ENCODE peak calls at places on chromosomes 11 and 22, in five cellular contexts. One of them, this sample, is unnamed.

GRCh38 chr11:75802913-75803820 is 11.8 kb upstream of the UVRAG start:
- DNase-seq in naive thymus-derived CD4-positive, alpha-beta T cell: peak; percentile 54
- DNase-seq in mesendoderm: peak; percentile 74
- DNase-seq in heart left ventricle: no peak
- DNase-seq in left lung: no peak
- DNase-seq in this sample: peak; percentile 83

GRCh38 chr11:78044706-78045105 is 19.0 kb upstream of the THRSP start:
- DNase-seq in heart left ventricle: no peak
- DNase-seq in left lung: peak; percentile 78
- DNase-seq in mesendoderm: no peak
- DNase-seq in naive thymus-derived CD4-positive, alpha-beta T cell: no peak
- DNase-seq in this sample: peak; percentile 77

GRCh38 chr11:6413791-6414231 is 5.1 kb downstream of the APBB1 start:
- DNase-seq in left lung: no peak
- DNase-seq in naive thymus-derived CD4-positive, alpha-beta T cell: peak; percentile 89
- DNase-seq in heart left ventricle: no peak
- DNase-seq in mesendoderm: no peak
- DNase-seq in this sample: no peak

GRCh38 chr11:5624489-5625278 is at the start of gene TRIM34:
- DNase-seq in mesendoderm: peak; percentile 51
- DNase-seq in naive thymus-derived CD4-positive, alpha-beta T cell: peak; percentile 75
- DNase-seq in left lung: no peak
- DNase-seq in heart left ventricle: no peak
- DNase-seq in this sample: peak; percentile 67

GRCh38 chr11:57480409-57481137 is 20.2 kb downstream of the RTN4RL2 start:
- DNase-seq in heart left ventricle: peak; percentile 81
- DNase-seq in left lung: peak; percentile 90
- DNase-seq in naive thymus-derived CD4-positive, alpha-beta T cell: peak; percentile 40
- DNase-seq in mesendoderm: peak; percentile 92
- DNase-seq in this sample: peak; percentile 79

GRCh38 chr11:120773501-120774031 is 250.3 kb upstream of the TBCEL start:
- DNase-seq in left lung: no peak
- DNase-seq in heart left ventricle: no peak
- DNase-seq in mesendoderm: no peak
- DNase-seq in naive thymus-derived CD4-positive, alpha-beta T cell: no peak
- DNase-seq in this sample: no peak

GRCh38 chr11:34439521-34440258 is 956 bp downstream of the CAT start:
- DNase-seq in mesendoderm: no peak
- DNase-seq in naive thymus-derived CD4-positive, alpha-beta T cell: no peak
- DNase-seq in left lung: no peak
- DNase-seq in heart left ventricle: no peak
- DNase-seq in this sample: peak; percentile 11

GRCh38 chr11:49432242-49432848 is 223.9 kb upstream of the FOLH1 start:
- DNase-seq in naive thymus-derived CD4-positive, alpha-beta T cell: no peak
- DNase-seq in left lung: no peak
- DNase-seq in mesendoderm: no peak
- DNase-seq in heart left ventricle: no peak
- DNase-seq in this sample: no peak

GRCh38 chr11:115652094-115652493 is 147.9 kb upstream of the CADM1 start:
- DNase-seq in heart left ventricle: no peak
- DNase-seq in left lung: no peak
- DNase-seq in mesendoderm: peak; percentile 60
- DNase-seq in naive thymus-derived CD4-positive, alpha-beta T cell: no peak
- DNase-seq in this sample: no peak

GRCh38 chr11:65616575-65617001 is 1.0 kb downstream of the PCNX3 start:
- DNase-seq in mesendoderm: no peak
- DNase-seq in left lung: no peak
- DNase-seq in heart left ventricle: no peak
- DNase-seq in naive thymus-derived CD4-positive, alpha-beta T cell: no peak
- DNase-seq in this sample: no peak

GRCh38 chr11:11740081-11740702 is 101.6 kb upstream of the USP47 start:
- DNase-seq in heart left ventricle: no peak
- DNase-seq in naive thymus-derived CD4-positive, alpha-beta T cell: no peak
- DNase-seq in left lung: no peak
- DNase-seq in mesendoderm: no peak
- DNase-seq in this sample: no peak

GRCh38 chr11:125408281-125408680 is 87.8 kb downstream of the FEZ1 start:
- DNase-seq in naive thymus-derived CD4-positive, alpha-beta T cell: no peak
- DNase-seq in mesendoderm: no peak
- DNase-seq in heart left ventricle: no peak
- DNase-seq in left lung: no peak
- DNase-seq in this sample: no peak

GRCh38 chr22:21697866-21698265 is 32.1 kb downstream of the PPIL2 start:
- DNase-seq in left lung: no peak
- DNase-seq in heart left ventricle: no peak
- DNase-seq in mesendoderm: no peak
- DNase-seq in naive thymus-derived CD4-positive, alpha-beta T cell: no peak
- DNase-seq in this sample: no peak

GRCh38 chr11:120181446-120181992 is 29.3 kb upstream of the OAF start:
- DNase-seq in mesendoderm: no peak
- DNase-seq in heart left ventricle: peak; percentile 27
- DNase-seq in left lung: no peak
- DNase-seq in naive thymus-derived CD4-positive, alpha-beta T cell: no peak
- DNase-seq in this sample: no peak

GRCh38 chr11:6022954-6023353 is 7.6 kb downstream of the OR56A1 start:
- DNase-seq in heart left ventricle: no peak
- DNase-seq in naive thymus-derived CD4-positive, alpha-beta T cell: peak; percentile 24
- DNase-seq in left lung: no peak
- DNase-seq in mesendoderm: peak; percentile 73
- DNase-seq in this sample: no peak

GRCh38 chr22:27752141-27752540 is 49.4 kb downstream of the MN1 start:
- DNase-seq in left lung: no peak
- DNase-seq in heart left ventricle: no peak
- DNase-seq in mesendoderm: no peak
- DNase-seq in naive thymus-derived CD4-positive, alpha-beta T cell: no peak
- DNase-seq in this sample: no peak

GRCh38 chr22:43826142-43827093 is 14.3 kb upstream of the EFCAB6 start:
- DNase-seq in mesendoderm: no peak
- DNase-seq in naive thymus-derived CD4-positive, alpha-beta T cell: no peak
- DNase-seq in heart left ventricle: no peak
- DNase-seq in left lung: no peak
- DNase-seq in this sample: no peak

GRCh38 chr11:7642747-7643146 is 30.6 kb downstream of the CYB5R2 start:
- DNase-seq in left lung: no peak
- DNase-seq in naive thymus-derived CD4-positive, alpha-beta T cell: no peak
- DNase-seq in heart left ventricle: no peak
- DNase-seq in mesendoderm: no peak
- DNase-seq in this sample: no peak

GRCh38 chr11:1499899-1500298 is 13.3 kb upstream of the MOB2 start:
- DNase-seq in mesendoderm: no peak
- DNase-seq in left lung: no peak
- DNase-seq in heart left ventricle: peak; percentile 40
- DNase-seq in naive thymus-derived CD4-positive, alpha-beta T cell: no peak
- DNase-seq in this sample: no peak

GRCh38 chr22:37077802-37078448 is 26.4 kb downstream of the KCTD17 start:
- DNase-seq in left lung: peak; percentile 95
- DNase-seq in naive thymus-derived CD4-positive, alpha-beta T cell: peak; percentile 80
- DNase-seq in heart left ventricle: peak; percentile 81
- DNase-seq in mesendoderm: peak; percentile 55
- DNase-seq in this sample: peak; percentile 75

GRCh38 chr11:128733440-128734115 is 39.7 kb downstream of the FLI1 start:
- DNase-seq in heart left ventricle: no peak
- DNase-seq in naive thymus-derived CD4-positive, alpha-beta T cell: no peak
- DNase-seq in mesendoderm: peak; percentile 96
- DNase-seq in left lung: no peak
- DNase-seq in this sample: peak; percentile 46

GRCh38 chr11:126163074-126163700 is 48.3 kb downstream of the RPUSD4 start:
- DNase-seq in left lung: no peak
- DNase-seq in mesendoderm: peak; percentile 43
- DNase-seq in heart left ventricle: no peak
- DNase-seq in naive thymus-derived CD4-positive, alpha-beta T cell: no peak
- DNase-seq in this sample: no peak

GRCh38 chr22:38415561-38416321 is 39.3 kb downstream of the KCNJ4 start:
- DNase-seq in mesendoderm: peak; percentile 63
- DNase-seq in left lung: peak; percentile 64
- DNase-seq in naive thymus-derived CD4-positive, alpha-beta T cell: no peak
- DNase-seq in heart left ventricle: peak; percentile 71
- DNase-seq in this sample: no peak

GRCh38 chr11:16737860-16738197 is 618 bp upstream of the C11orf58 start:
- DNase-seq in left lung: no peak
- DNase-seq in naive thymus-derived CD4-positive, alpha-beta T cell: no peak
- DNase-seq in mesendoderm: no peak
- DNase-seq in heart left ventricle: no peak
- DNase-seq in this sample: no peak

GRCh38 chr11:117874910-117875396 is 1.5 kb downstream of the FXYD6 start:
- DNase-seq in heart left ventricle: no peak
- DNase-seq in left lung: no peak
- DNase-seq in naive thymus-derived CD4-positive, alpha-beta T cell: no peak
- DNase-seq in mesendoderm: no peak
- DNase-seq in this sample: no peak

GRCh38 chr11:126601136-126601535 is 245.7 kb downstream of the ST3GAL4 start:
- DNase-seq in heart left ventricle: no peak
- DNase-seq in mesendoderm: no peak
- DNase-seq in naive thymus-derived CD4-positive, alpha-beta T cell: no peak
- DNase-seq in left lung: no peak
- DNase-seq in this sample: no peak

DNA sequence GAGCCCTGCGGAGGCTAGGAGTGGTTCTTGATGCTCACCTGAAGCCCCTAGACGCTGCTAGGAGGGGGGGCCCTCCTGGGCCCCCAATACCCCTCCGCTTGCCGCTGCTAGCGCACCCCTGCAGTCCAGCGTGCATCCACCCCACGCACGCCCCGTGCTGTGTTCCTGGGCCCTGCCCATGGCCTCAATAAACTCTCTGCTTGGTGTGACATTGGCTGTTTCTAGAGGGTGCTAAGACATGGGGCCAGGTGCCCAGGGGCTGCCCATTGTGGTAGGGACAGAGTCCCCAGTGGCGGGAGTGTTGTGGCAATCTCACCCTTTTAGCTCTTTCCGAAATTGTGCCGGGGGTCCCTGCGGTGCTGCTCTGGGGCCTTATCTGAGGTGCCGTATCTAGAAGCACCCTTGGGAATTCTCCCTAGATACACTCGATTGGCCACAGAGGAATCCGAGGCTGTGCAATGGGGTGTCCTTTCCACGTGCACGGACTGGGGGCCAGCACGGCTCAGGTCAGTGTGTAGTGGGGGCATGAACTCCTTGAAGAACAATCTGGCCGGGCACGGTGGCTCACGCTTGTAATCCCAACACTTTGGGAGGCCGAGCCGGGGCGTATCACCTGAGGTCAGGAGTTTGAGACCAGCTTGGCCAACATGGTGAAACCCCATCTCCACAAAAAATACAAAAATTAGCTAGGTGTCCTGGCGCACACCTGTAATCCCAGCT is 10.9 kb downstream of the MAPK8IP2 start:
- DNase-seq in heart left ventricle: no peak
- DNase-seq in mesendoderm: no peak
- DNase-seq in naive thymus-derived CD4-positive, alpha-beta T cell: no peak
- DNase-seq in left lung: peak; percentile 54
- DNase-seq in this sample: no peak
- H3K27me3 ChIP-seq in heart left ventricle: peaks cover 3% of the 10 kb centered on the region
- H3K27me3 ChIP-seq in mesendoderm: no peaks in the 10 kb centered on the region
- H3K27me3 ChIP-seq in naive thymus-derived CD4-positive, alpha-beta T cell: no peaks in the 10 kb centered on the region
- H3K27me3 ChIP-seq in left lung: peaks cover 58% of the 10 kb centered on the region
- H3K27me3 ChIP-seq in this sample: peaks cover 26% of the 10 kb centered on the region

DNA sequence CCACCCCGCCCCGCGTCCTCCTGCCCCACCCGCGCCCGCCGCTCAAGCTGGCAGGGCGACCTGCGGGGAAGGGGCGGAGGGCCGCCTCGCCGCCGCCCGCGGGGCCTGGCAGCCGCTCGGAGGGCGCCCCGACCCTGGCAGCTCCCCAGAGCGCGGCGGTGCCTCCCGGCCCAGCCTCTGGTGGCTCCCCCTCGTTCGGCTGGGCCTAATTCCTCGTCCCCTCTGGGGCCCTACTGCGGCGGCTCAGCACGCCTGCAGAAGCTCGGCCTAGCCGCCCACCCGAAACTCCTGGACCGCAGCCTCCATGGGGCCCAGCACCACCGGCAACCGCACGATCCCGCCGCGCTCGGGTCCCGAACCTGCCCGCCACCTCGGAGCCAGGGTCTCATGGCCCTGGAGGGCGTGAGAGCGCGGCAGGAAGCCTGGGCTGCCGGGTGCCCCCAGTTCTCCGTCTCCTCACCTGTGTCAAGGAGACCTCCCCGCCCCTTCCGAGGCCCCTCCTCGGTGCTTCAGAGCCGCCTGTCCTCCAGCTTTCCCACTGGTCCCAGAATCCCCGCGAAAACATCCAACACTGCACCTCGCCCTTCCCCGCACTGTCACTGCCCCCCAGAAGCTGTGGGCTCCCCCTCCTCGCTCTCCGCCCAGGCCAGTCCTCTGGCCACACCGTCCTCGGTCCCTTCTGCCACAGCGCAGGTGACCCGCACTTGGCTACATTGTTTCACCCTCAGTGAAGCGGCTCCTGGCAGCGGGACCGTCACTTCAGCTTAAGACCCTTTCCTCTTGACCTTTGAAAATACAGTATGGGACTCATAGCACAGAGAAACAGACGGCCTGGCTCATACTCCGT is 613 bp upstream of the GSC2 start:
- DNase-seq in left lung: peak; percentile 60
- DNase-seq in heart left ventricle: no peak
- DNase-seq in naive thymus-derived CD4-positive, alpha-beta T cell: no peak
- DNase-seq in mesendoderm: no peak
- DNase-seq in this sample: no peak
- H3K27me3 ChIP-seq in left lung: peaks cover 86% of the 10 kb centered on the region
- H3K27me3 ChIP-seq in heart left ventricle: peaks cover 43% of the 10 kb centered on the region
- H3K27me3 ChIP-seq in naive thymus-derived CD4-positive, alpha-beta T cell: peaks cover 8% of the 10 kb centered on the region
- H3K27me3 ChIP-seq in mesendoderm: peaks cover 45% of the 10 kb centered on the region
- H3K27me3 ChIP-seq in this sample: peaks cover 75% of the 10 kb centered on the region

DNA sequence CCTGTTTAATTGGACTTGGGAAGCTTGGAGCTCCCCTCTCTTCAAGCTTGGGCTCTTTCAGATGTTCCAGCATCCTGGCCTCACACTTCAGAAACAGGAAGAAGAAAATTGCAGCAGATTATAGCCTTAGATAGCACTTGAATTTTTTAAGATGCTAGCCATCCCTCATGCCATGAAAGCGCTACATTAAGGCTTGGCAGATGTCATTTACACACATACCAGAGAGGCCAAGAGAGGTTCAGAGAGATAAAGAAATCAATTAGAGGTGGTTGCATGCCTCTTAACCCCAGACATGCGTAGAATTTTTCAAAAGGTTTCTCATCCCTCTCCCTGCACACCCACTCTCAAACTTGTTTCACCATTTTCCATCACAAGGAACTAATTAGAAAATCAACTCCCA is 31.9 kb upstream of the DBX1 start:
- DNase-seq in left lung: no peak
- DNase-seq in naive thymus-derived CD4-positive, alpha-beta T cell: no peak
- DNase-seq in mesendoderm: no peak
- DNase-seq in heart left ventricle: no peak
- DNase-seq in this sample: no peak
- H3K27me3 ChIP-seq in left lung: no peaks in the 10 kb centered on the region
- H3K27me3 ChIP-seq in naive thymus-derived CD4-positive, alpha-beta T cell: no peaks in the 10 kb centered on the region
- H3K27me3 ChIP-seq in mesendoderm: no peaks in the 10 kb centered on the region
- H3K27me3 ChIP-seq in heart left ventricle: peaks cover 5% of the 10 kb centered on the region
- H3K27me3 ChIP-seq in this sample: no peaks in the 10 kb centered on the region

GRCh38 chr11:92225206-92225562 is 566 bp downstream of the FAT3 start:
- DNase-seq in left lung: peak; percentile 81
- DNase-seq in heart left ventricle: no peak
- DNase-seq in naive thymus-derived CD4-positive, alpha-beta T cell: no peak
- DNase-seq in mesendoderm: peak; percentile 54
- DNase-seq in this sample: no peak

GRCh38 chr11:92224394-92225205 is at the start of gene FAT3:
- DNase-seq in left lung: peak; percentile 73
- DNase-seq in heart left ventricle: peak; percentile 62
- DNase-seq in mesendoderm: peak; percentile 94
- DNase-seq in naive thymus-derived CD4-positive, alpha-beta T cell: no peak
- DNase-seq in this sample: no peak

GRCh38 chr11:92227233-92227593 is 2.6 kb downstream of the FAT3 start:
- DNase-seq in left lung: no peak
- DNase-seq in naive thymus-derived CD4-positive, alpha-beta T cell: no peak
- DNase-seq in mesendoderm: peak; percentile 76
- DNase-seq in heart left ventricle: no peak
- DNase-seq in this sample: no peak

GRCh38 chr11:92226331-92227232 is 2.0 kb downstream of the FAT3 start:
- DNase-seq in naive thymus-derived CD4-positive, alpha-beta T cell: no peak
- DNase-seq in left lung: peak; percentile 77
- DNase-seq in mesendoderm: peak; percentile 95
- DNase-seq in heart left ventricle: no peak
- DNase-seq in this sample: no peak

GRCh38 chr11:92225563-92226308 is 1.1 kb downstream of the FAT3 start:
- DNase-seq in naive thymus-derived CD4-positive, alpha-beta T cell: no peak
- DNase-seq in heart left ventricle: no peak
- DNase-seq in mesendoderm: peak; percentile 91
- DNase-seq in left lung: peak; percentile 76
- DNase-seq in this sample: no peak
- H3K27me3 ChIP-seq in naive thymus-derived CD4-positive, alpha-beta T cell: peaks cover 9% of the 10 kb centered on the region
- H3K27me3 ChIP-seq in heart left ventricle: peaks cover 35% of the 10 kb centered on the region
- H3K27me3 ChIP-seq in mesendoderm: no peaks in the 10 kb centered on the region
- H3K27me3 ChIP-seq in left lung: peaks cover 86% of the 10 kb centered on the region
- H3K27me3 ChIP-seq in this sample: peaks cover 93% of the 10 kb centered on the region